ENCODE peak calls at places on chromosomes 2 and 18, in six cellular contexts. One of them, this sample, is unnamed.

GRCh38 chr2:227293531-227293930 is 31.5 kb upstream of the MFF start:
- DNase-seq in H9: no peak
- DNase-seq in mesenchymal stem cell: no peak
- DNase-seq in neuronal stem cell: no peak
- DNase-seq in mesendoderm: no peak
- DNase-seq in IMR-90: no peak
- DNase-seq in this sample: no peak

GRCh38 chr2:240688563-240688919 is 3.1 kb upstream of the AQP12A start:
- DNase-seq in IMR-90: no peak
- DNase-seq in H9: no peak
- DNase-seq in neuronal stem cell: no peak
- DNase-seq in mesenchymal stem cell: no peak
- DNase-seq in mesendoderm: no peak
- DNase-seq in this sample: no peak

GRCh38 chr2:65265090-65266045 is 37.7 kb downstream of the ACTR2 start:
- DNase-seq in mesendoderm: peak; percentile 90
- DNase-seq in IMR-90: peak; percentile 91
- DNase-seq in mesenchymal stem cell: peak; percentile 87
- DNase-seq in neuronal stem cell: peak; percentile 41
- DNase-seq in H9: no peak
- DNase-seq in this sample: peak; percentile 82

GRCh38 chr2:216222650-216223352 is 113.7 kb downstream of the XRCC5 start:
- DNase-seq in IMR-90: peak; percentile 67
- DNase-seq in mesendoderm: peak; percentile 62
- DNase-seq in neuronal stem cell: no peak
- DNase-seq in mesenchymal stem cell: peak; percentile 71
- DNase-seq in H9: peak; percentile 29
- DNase-seq in this sample: no peak

GRCh38 chr2:233867993-233868532 is at the start of gene MSL3B:
- DNase-seq in IMR-90: peak; percentile 42
- DNase-seq in H9: peak; percentile 61
- DNase-seq in mesendoderm: peak; percentile 67
- DNase-seq in neuronal stem cell: peak; percentile 26
- DNase-seq in mesenchymal stem cell: peak; percentile 57
- DNase-seq in this sample: peak; percentile 46

GRCh38 chr2:10447300-10448207 is 573 bp downstream of the ODC1 start:
- DNase-seq in mesendoderm: peak; percentile 50
- DNase-seq in IMR-90: peak; percentile 47
- DNase-seq in neuronal stem cell: no peak
- DNase-seq in H9: peak; percentile 65
- DNase-seq in mesenchymal stem cell: peak; percentile 49
- DNase-seq in this sample: no peak

GRCh38 chr2:152730591-152731333 is 12.3 kb downstream of the ARL6IP6 start:
- DNase-seq in neuronal stem cell: no peak
- DNase-seq in mesenchymal stem cell: peak; percentile 38
- DNase-seq in mesendoderm: no peak
- DNase-seq in H9: no peak
- DNase-seq in IMR-90: no peak
- DNase-seq in this sample: peak; percentile 66

GRCh38 chr2:112310906-112311305 is 35.5 kb downstream of the ZC3H6 start:
- DNase-seq in mesenchymal stem cell: no peak
- DNase-seq in IMR-90: no peak
- DNase-seq in mesendoderm: no peak
- DNase-seq in H9: no peak
- DNase-seq in neuronal stem cell: no peak
- DNase-seq in this sample: no peak

GRCh38 chr2:64666810-64667438 is 13.2 kb upstream of the SERTAD2 start:
- DNase-seq in neuronal stem cell: no peak
- DNase-seq in H9: no peak
- DNase-seq in mesendoderm: no peak
- DNase-seq in mesenchymal stem cell: no peak
- DNase-seq in IMR-90: no peak
- DNase-seq in this sample: no peak

GRCh38 chr2:11044201-11044600 is 111.1 kb upstream of the SLC66A3 start:
- DNase-seq in H9: no peak
- DNase-seq in neuronal stem cell: no peak
- DNase-seq in IMR-90: no peak
- DNase-seq in mesendoderm: no peak
- DNase-seq in mesenchymal stem cell: no peak
- DNase-seq in this sample: no peak

DNA sequence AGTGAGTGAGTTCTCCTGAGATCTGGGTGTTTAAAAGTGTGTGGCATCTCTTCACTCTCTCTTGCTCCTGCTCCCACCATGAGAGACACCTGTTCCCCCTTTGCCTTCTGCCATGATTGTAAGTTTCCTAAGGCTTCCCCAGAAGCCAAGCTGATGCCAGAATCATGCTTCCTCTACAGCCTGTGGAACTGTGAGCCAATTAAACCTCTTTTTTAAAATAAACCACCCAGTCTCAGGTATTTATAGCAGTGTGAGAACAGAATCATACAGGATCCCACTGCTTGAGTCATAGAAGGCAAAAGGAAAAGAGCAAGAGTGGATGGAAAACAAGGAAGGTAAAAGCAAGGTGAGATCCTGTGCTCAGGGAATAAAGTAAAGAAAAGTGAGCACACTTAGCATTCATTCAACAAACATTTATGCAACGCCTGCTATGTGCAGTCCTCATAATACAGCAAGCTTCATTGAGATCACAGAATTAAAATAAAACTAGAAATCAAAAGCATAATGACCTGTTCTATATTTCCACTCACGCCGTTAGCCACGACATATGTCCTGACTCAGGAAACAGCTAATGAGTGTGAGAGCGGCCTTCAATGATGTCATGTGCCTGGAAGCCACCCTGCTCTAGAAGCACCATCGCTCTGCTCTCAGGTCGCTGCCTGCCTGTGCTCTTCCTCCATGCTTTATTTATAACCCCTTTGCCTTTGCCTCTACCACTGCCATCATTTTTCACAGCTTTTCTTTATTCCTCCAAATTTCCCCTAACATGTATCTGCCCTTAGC is 11.3 kb upstream of the COPS8 start:
- DNase-seq in mesendoderm: no peak
- DNase-seq in neuronal stem cell: no peak
- DNase-seq in mesenchymal stem cell: peak; percentile 83
- DNase-seq in H9: no peak
- DNase-seq in IMR-90: peak; percentile 63
- DNase-seq in this sample: peak; percentile 17
- H3K9ac ChIP-seq in mesendoderm: no peak overlapping the region
- H3K9ac ChIP-seq in neuronal stem cell: no peak overlapping the region
- H3K9ac ChIP-seq in mesenchymal stem cell: no peak overlapping the region
- H3K9ac ChIP-seq in H9: no peak overlapping the region
- H3K9ac ChIP-seq in IMR-90: no peak overlapping the region
- H3K9ac ChIP-seq in this sample: no peak overlapping the region

GRCh38 chr2:238487134-238487533 is 60.4 kb downstream of the ASB1 start:
- DNase-seq in H9: no peak
- DNase-seq in mesendoderm: no peak
- DNase-seq in IMR-90: no peak
- DNase-seq in mesenchymal stem cell: no peak
- DNase-seq in neuronal stem cell: no peak
- DNase-seq in this sample: no peak

GRCh38 chr2:238487652-238488346 is 61.1 kb downstream of the ASB1 start:
- DNase-seq in IMR-90: no peak
- DNase-seq in mesenchymal stem cell: no peak
- DNase-seq in mesendoderm: no peak
- DNase-seq in neuronal stem cell: no peak
- DNase-seq in H9: peak; percentile 20
- DNase-seq in this sample: no peak

GRCh38 chr2:238483656-238484055 is 56.9 kb downstream of the ASB1 start:
- DNase-seq in H9: no peak
- DNase-seq in neuronal stem cell: no peak
- DNase-seq in mesendoderm: no peak
- DNase-seq in mesenchymal stem cell: no peak
- DNase-seq in IMR-90: no peak
- DNase-seq in this sample: no peak

GRCh38 chr2:238486123-238486848 is 59.6 kb downstream of the ASB1 start:
- DNase-seq in mesenchymal stem cell: no peak
- DNase-seq in IMR-90: no peak
- DNase-seq in neuronal stem cell: no peak
- DNase-seq in H9: peak; percentile 17
- DNase-seq in mesendoderm: no peak
- DNase-seq in this sample: no peak

GRCh38 chr2:238484522-238485452 is 58.1 kb downstream of the ASB1 start:
- DNase-seq in IMR-90: no peak
- DNase-seq in H9: peak; percentile 23
- DNase-seq in mesendoderm: peak; percentile 20
- DNase-seq in neuronal stem cell: no peak
- DNase-seq in mesenchymal stem cell: no peak
- DNase-seq in this sample: no peak
- H3K23ac ChIP-seq in IMR-90: no peak overlapping the region
- H3K23ac ChIP-seq in H9: no peak overlapping the region
- H3K23ac ChIP-seq in mesendoderm: no peak overlapping the region
- H3K23ac ChIP-seq in neuronal stem cell: peak overlapping the region; percentile 92
- H3K23ac ChIP-seq in mesenchymal stem cell: no peak overlapping the region
- H3K23ac ChIP-seq in this sample: peak overlapping the region; percentile 64

DNA sequence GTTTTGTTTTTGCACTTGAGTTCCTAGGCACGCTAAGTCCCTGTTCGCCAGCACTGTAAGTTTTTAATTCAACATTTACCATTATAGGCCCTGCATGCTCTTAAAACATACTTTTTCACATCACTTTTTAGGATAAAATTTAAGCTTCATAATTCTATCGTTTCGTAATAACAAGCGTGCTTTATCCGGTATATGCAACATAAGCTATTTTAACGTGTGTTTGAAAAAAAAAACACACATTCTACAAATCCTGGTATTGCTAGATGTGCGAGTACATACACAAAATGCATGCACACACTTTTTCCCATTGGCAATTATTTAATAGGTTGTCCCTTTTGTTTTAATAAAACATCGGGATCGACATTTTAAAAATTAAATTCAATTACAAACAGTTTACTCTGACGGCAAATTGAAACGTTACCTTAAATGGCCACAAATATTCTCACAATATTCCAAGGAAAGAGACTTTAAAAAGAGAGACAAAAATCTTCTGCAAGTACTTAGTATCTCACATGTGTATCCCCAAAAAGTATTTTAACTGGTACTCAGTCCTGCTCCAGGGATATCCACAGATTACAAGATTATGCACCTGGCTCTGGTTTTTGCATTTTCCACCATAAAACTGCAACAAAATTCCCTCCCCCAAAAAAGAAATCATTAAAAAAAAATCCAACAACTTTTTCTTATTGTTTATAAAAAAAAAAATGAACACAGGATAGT is 1.0 kb upstream of the TCF4 start:
- DNase-seq in neuronal stem cell: no peak
- DNase-seq in mesenchymal stem cell: peak; percentile 36
- DNase-seq in IMR-90: peak; percentile 19
- DNase-seq in mesendoderm: peak; percentile 6
- DNase-seq in H9: no peak
- DNase-seq in this sample: no peak
- H2BK120ac ChIP-seq in neuronal stem cell: no peak overlapping the region
- H2BK120ac ChIP-seq in mesenchymal stem cell: no peak overlapping the region
- H2BK120ac ChIP-seq in IMR-90: peak overlapping the region; percentile 27
- H2BK120ac ChIP-seq in mesendoderm: no peak overlapping the region
- H2BK120ac ChIP-seq in H9: no peak overlapping the region
- H2BK120ac ChIP-seq in this sample: no peak overlapping the region

DNA sequence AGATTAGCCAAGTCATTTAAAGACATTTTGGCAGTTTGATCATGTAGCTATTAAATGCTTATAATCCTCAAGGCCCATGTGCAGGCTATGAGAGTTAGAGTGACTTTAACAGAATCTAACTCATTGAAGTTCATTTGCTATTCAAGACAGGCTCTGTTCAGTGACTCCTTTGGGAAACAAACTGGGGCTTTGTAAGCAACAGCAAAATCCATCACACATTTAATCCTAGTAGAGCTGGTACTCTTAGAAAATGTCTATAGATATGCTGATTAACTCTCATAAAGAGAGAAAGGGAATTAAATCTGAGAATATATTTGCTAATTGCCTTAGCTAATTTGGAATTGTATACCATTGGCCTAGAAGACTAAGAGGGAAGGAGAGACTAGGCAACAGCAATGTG is 182.8 kb upstream of the SESTD1 start:
- DNase-seq in neuronal stem cell: no peak
- DNase-seq in mesenchymal stem cell: no peak
- DNase-seq in mesendoderm: no peak
- DNase-seq in IMR-90: no peak
- DNase-seq in H9: no peak
- DNase-seq in this sample: no peak
- H3K9ac ChIP-seq in neuronal stem cell: no peak overlapping the region
- H3K9ac ChIP-seq in mesenchymal stem cell: no peak overlapping the region
- H3K9ac ChIP-seq in mesendoderm: no peak overlapping the region
- H3K9ac ChIP-seq in IMR-90: no peak overlapping the region
- H3K9ac ChIP-seq in H9: no peak overlapping the region
- H3K9ac ChIP-seq in this sample: no peak overlapping the region

DNA sequence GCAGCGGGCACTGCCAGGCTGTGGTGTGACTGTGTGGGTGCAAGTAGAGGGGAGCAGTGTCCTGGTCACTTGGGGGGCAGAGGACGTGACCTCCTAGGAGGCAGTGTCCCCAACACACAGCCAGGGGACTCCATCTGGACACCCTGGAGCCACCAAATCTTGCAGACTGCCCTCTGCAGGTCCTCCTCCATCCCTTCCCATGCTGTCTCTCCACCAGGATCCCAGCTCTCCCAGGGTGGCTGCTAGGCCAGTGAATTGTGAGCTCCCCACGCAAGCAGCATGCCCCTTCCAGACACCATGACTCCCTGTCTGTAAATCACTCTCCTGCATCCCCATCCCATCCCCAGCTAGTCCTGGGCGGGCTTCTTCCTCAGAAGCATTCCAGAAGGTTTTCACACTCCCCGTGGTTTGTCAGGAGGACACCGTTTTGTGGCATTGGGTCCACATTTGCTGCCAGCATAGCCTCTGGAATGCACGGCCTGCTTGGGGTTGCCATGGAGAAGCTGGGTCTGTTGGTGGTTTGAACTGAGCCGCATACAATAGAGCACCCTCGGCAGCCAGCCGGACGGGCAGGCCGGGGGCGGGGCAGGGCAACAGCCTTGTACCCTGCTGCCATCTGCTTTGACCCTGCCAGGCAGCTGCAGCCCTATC is 210.7 kb downstream of the KLHL29 start:
- DNase-seq in neuronal stem cell: peak; percentile 54
- DNase-seq in IMR-90: peak; percentile 13
- DNase-seq in mesenchymal stem cell: peak; percentile 62
- DNase-seq in mesendoderm: peak; percentile 92
- DNase-seq in H9: no peak
- DNase-seq in this sample: peak; percentile 91
- H3K23ac ChIP-seq in neuronal stem cell: peak overlapping the region; percentile 4
- H3K23ac ChIP-seq in IMR-90: no peak overlapping the region
- H3K23ac ChIP-seq in mesenchymal stem cell: no peak overlapping the region
- H3K23ac ChIP-seq in mesendoderm: no peak overlapping the region
- H3K23ac ChIP-seq in H9: no peak overlapping the region
- H3K23ac ChIP-seq in this sample: no peak overlapping the region

DNA sequence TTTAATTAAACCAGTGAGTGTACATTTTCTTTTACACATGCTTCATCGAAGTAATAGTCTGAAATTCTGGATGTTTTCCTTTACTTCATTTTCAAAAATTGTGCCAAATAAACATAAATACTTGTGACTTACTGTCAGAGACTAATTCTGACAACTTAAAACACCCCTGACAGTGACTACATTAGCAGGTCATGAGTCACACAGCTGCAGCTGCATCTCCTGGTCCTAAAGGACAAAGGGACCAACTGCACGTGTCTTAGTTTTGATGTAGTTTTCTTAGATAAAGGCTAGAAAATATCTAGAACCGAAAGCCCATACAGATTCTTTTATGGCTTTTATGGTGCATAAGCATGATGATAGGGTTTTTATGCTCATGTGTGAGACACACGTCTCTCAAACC is 29.6 kb upstream of the DSC3 start:
- DNase-seq in H9: no peak
- DNase-seq in IMR-90: no peak
- DNase-seq in mesendoderm: peak; percentile 7
- DNase-seq in neuronal stem cell: no peak
- DNase-seq in mesenchymal stem cell: peak; percentile 8
- DNase-seq in this sample: peak; percentile 7
- H2BK120ac ChIP-seq in H9: no peak overlapping the region
- H2BK120ac ChIP-seq in IMR-90: no peak overlapping the region
- H2BK120ac ChIP-seq in mesendoderm: no peak overlapping the region
- H2BK120ac ChIP-seq in neuronal stem cell: no peak overlapping the region
- H2BK120ac ChIP-seq in mesenchymal stem cell: no peak overlapping the region
- H2BK120ac ChIP-seq in this sample: no peak overlapping the region

This sample was measured in trophoblast cell.